ENCODE peak calls at places on chromosomes 6 and 20, in four cellular contexts. Y is ovary, E is IMR-90, V is hepatocyte. L is an unnamed sample. For H3K36me3 and H3K9me3, the result is how much of the 10 kb centered on the place peaks cover.

GRCh38 chr6:31940256-31940664 is 5.6 kb upstream of the CFB start:
- DNase-seq in Y (no peak), E (peak), V (peak), L (no peak)

GRCh38 chr6:26152226-26153101 is 65.2 kb downstream of the HFE start:
- DNase-seq in Y (no peak), E (no peak), V (no peak), L (no peak)

GRCh38 chr6:147117009-147117408 is 87.2 kb upstream of the STXBP5 start:
- DNase-seq in Y (no peak), E (no peak), V (no peak), L (no peak)

GRCh38 chr20:11876555-11876954 is 41.1 kb upstream of the BTBD3 start:
- DNase-seq in Y (no peak), E (no peak), V (no peak), L (no peak)

GRCh38 chr6:108671175-108671574 is 110.5 kb downstream of the FOXO3 start:
- DNase-seq in Y (no peak), E (no peak), V (no peak), L (no peak)

GRCh38 chr6:40715501-40716403 is 128.6 kb upstream of the LRFN2 start:
- DNase-seq in Y (no peak), E (no peak), V (no peak), L (peak)

GRCh38 chr6:33762713-33763112 is 16.0 kb upstream of the IP6K3 start:
- DNase-seq in Y (no peak), E (peak), V (no peak), L (no peak)

GRCh38 chr20:13111249-13111911 is 102.6 kb downstream of the SPTLC3 start:
- DNase-seq in Y (no peak), E (no peak), V (no peak), L (no peak)

GRCh38 chr6:167467793-167468431 is 143.0 kb downstream of the TTLL2 start:
- DNase-seq in Y (no peak), E (no peak), V (no peak), L (peak)

GRCh38 chr6:16544006-16544405 is 217.3 kb downstream of the ATXN1 start:
- DNase-seq in Y (no peak), E (peak), V (no peak), L (peak)

GRCh38 chr6:112249489-112249888 is 4.9 kb downstream of the LAMA4 start:
- DNase-seq in Y (no peak), E (peak), V (no peak), L (no peak)

GRCh38 chr20:32519367-32519730 is 65.8 kb downstream of the NOL4L start:
- DNase-seq in Y (no peak), E (no peak), V (no peak), L (no peak)
- H3K36me3 ChIP-seq in Y (under half), E (under half), V (under half), L (under half)

DNA sequence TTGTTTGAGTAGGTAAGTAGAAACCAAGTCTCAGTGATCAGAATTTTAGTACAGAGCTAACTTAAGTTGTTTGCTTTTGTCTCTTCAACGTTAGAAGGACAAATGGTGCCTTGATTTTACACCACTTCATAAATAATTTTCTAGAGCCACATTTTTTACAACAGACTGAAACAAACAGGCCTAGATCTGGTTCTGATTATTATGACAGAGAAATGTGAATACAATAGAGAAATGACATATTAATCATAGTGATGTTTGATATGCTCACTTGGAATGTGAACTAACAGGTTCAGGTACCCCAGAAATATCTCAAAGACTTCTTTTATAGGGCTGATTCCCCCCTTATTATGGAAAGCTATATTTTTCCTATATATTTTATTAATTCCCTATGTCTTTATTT is 760.6 kb downstream of the KIF16B start:
- DNase-seq in Y (no peak), E (no peak), V (no peak), L (no peak)
- H3K9me3 ChIP-seq in Y (under half), E (under half), V (under half), L (under half)

DNA sequence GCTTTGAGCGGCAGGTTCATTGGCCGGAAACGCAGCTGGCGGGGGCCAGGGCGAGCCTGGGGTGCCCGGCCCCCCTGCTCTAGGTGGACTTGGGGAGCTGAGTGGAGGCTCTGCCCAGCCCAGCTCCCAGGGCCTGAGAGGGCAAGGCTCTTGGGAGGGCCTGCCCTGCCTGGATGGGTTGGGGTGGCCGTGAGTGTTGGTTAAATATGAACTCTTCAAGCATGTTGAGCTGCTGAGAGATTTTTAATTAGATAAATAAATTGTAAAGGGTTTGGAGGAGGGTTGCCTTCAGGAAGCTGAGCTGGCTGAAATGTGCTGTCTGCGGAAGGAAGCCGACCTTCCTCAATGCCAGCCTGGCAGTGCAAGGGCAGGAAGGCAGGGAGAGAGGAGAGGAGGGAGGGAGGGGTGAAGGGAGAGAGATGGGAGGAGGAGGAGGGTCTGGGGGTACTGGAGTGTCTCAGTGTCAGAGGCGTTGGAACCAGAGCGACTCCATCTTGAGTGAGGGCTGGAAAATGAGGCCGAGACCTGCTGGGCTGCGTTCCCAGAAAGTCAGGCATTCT is 39.4 kb upstream of the PMEPA1 start:
- DNase-seq in Y (no peak), E (no peak), V (no peak), L (no peak)
- H3K4me3 ChIP-seq in Y (peak), E (no peak), V (no peak), L (no peak)

DNA sequence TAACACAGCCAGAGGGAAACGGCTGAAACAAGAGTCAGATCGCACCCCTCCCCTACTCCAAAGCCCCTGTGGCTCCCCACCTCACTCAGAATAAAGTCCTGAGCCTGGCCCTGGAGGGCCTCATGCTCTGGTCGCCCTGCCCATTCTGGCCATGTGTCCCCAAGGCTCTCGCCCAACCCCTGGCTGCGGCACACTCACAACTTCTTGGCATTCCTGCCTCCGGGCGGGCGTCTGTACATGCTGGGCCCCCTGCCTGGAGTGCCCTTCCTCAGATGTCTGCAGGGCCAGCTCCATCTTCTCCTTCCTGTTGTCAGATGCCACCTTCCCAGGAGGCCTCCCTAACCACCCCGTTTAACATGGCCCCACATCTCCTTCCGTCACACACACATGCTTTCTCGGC is 17.1 kb upstream of the NOL4L start:
- DNase-seq in Y (no peak), E (no peak), V (no peak), L (no peak)
- H3K36me3 ChIP-seq in Y (under half), E (under half), V (under half), L (under half)

L was measured in endodermal cell.